ENCODE peak calls at places on chromosomes 12 and 14, in four cellular contexts. E, G, Y and N are unnamed samples.

GRCh38 chr12:105233045-105233905 is 2.7 kb downstream of the APPL2 start:
- DNase-seq in E (no peak), G (no peak), Y (no peak), N (no peak)

GRCh38 chr14:58992935-58993334 is 195.5 kb upstream of the DAAM1 start:
- DNase-seq in E (no peak), G (no peak), Y (no peak), N (no peak)

GRCh38 chr12:49092086-49092815 is 2.4 kb downstream of the DHH start:
- DNase-seq in E (no peak), G (peak; percentile 89), Y (peak; percentile 13), N (peak; percentile 98)

GRCh38 chr12:51205350-51205749 is 12.5 kb downstream of the POU6F1 start:
- DNase-seq in E (no peak), G (no peak), Y (no peak), N (no peak)

GRCh38 chr14:24136684-24137528 is 912 bp downstream of the PSME1 start:
- DNase-seq in E (no peak), G (no peak), Y (no peak), N (no peak)

GRCh38 chr14:36604757-36605505 is 22.5 kb upstream of the NKX2-8 start:
- DNase-seq in E (peak; percentile 80), G (peak; percentile 33), Y (peak; percentile 76), N (peak; percentile 63)

GRCh38 chr12:25115677-25116076 is 79.3 kb downstream of the DNAI7 start:
- DNase-seq in E (no peak), G (no peak), Y (no peak), N (no peak)

GRCh38 chr14:97213720-97214119 is 416.5 kb downstream of the VRK1 start:
- DNase-seq in E (no peak), G (no peak), Y (no peak), N (no peak)

GRCh38 chr14:67464377-67464776 is 24.1 kb downstream of the TMEM229B start:
- DNase-seq in E (no peak), G (no peak), Y (no peak), N (no peak)

GRCh38 chr12:30134229-30134628 is 350.5 kb upstream of the TMTC1 start:
- DNase-seq in E (no peak), G (peak; percentile 37), Y (no peak), N (peak; percentile 15)

GRCh38 chr12:109797905-109798669 is 35.1 kb downstream of the TRPV4 start:
- DNase-seq in E (no peak), G (peak; percentile 55), Y (no peak), N (peak; percentile 60)

GRCh38 chr12:19248929-19249602 is 119.5 kb downstream of the PLEKHA5 start:
- DNase-seq in E (no peak), G (no peak), Y (no peak), N (no peak)

GRCh38 chr12:17976202-17976601 is 113.8 kb downstream of the RERGL start:
- DNase-seq in E (no peak), G (no peak), Y (no peak), N (no peak)

GRCh38 chr12:105455250-105455649 is 124.8 kb downstream of the C12orf75 start:
- DNase-seq in E (no peak), G (no peak), Y (peak; percentile 46), N (no peak)

GRCh38 chr12:3920378-3921141 is 47.4 kb upstream of the PARP11 start:
- DNase-seq in E (no peak), G (no peak), Y (no peak), N (no peak)

GRCh38 chr12:41932470-41932991 is 212.1 kb downstream of the GXYLT1 start:
- DNase-seq in E (peak; percentile 79), G (peak; percentile 50), Y (peak; percentile 88), N (peak; percentile 36)